ENCODE peak calls at places on chromosome 14, in eight cellular contexts. D is activated CD4-positive, alpha-beta T cell treated with anti-CD3 and anti-CD28 coated beads, Interleukin-2, amount 10 ng/mL, durations not matched to agents 7 days and 5 days; S is lower leg skin; H is neuronal stem cell; Y is pancreas; P is HTR-8/SVneo; J is nucleus accumbens; O is NCI-H774. Z is an unnamed sample.

GRCh38 chr14:96151242-96151641 is 53.4 kb upstream of the BDKRB2 start:
- DNase-seq in D (no peak), J (no peak), H (no peak), S (no peak), P (no peak), O (no peak), Y (no peak), Z (no peak)

GRCh38 chr14:95300697-95301526 is 18.8 kb downstream of the CLMN start:
- DNase-seq in O (no peak), D (no peak), Y (no peak), S (no peak), P (no peak), J (peak), H (no peak), Z (no peak)

GRCh38 chr14:38225946-38226345 is 18.2 kb downstream of the SSTR1 start:
- DNase-seq in D (no peak), O (no peak), Y (no peak), J (no peak), S (no peak), H (no peak), P (no peak), Z (no peak)

GRCh38 chr14:100583245-100583644 is 4.0 kb downstream of the BEGAIN start:
- DNase-seq in D (no peak), P (no peak), S (no peak), H (no peak), J (no peak), O (no peak), Y (no peak), Z (no peak)

GRCh38 chr14:93715279-93715927 is 72.9 kb downstream of the PRIMA1 start:
- DNase-seq in O (no peak), Y (no peak), D (no peak), J (no peak), P (no peak), H (no peak), S (no peak), Z (no peak)

GRCh38 chr14:74190910-74191575 is 48.2 kb upstream of the VSX2 start:
- DNase-seq in D (no peak), H (no peak), O (no peak), S (no peak), Y (no peak), P (no peak), J (no peak), Z (no peak)

GRCh38 chr14:104293851-104294627 is 155.7 kb downstream of the KIF26A start:
- DNase-seq in P (no peak), D (no peak), O (no peak), J (no peak), Y (no peak), H (no peak), S (no peak), Z (no peak)

GRCh38 chr14:23883684-23884540 is 69.7 kb upstream of the DHRS4 start:
- DNase-seq in Y (no peak), H (no peak), J (no peak), S (no peak), O (no peak), D (no peak), P (no peak), Z (no peak)

GRCh38 chr14:89241934-89242670 is 174.9 kb downstream of the FOXN3 start:
- DNase-seq in H (no peak), S (no peak), J (no peak), P (no peak), O (no peak), Y (no peak), D (no peak), Z (no peak)

GRCh38 chr14:105745433-105746123 is 219.2 kb downstream of the TMEM121 start:
- DNase-seq in O (no peak), P (no peak), D (no peak), H (no peak), J (no peak), S (no peak), Y (no peak), Z (no peak)

GRCh38 chr14:64659366-64659765 is 44.9 kb upstream of the PLEKHG3 start:
- DNase-seq in P (no peak), Y (no peak), S (no peak), D (no peak), J (no peak), H (no peak), O (no peak), Z (no peak)

GRCh38 chr14:37590096-37590809 is 4.8 kb downstream of the FOXA1 start:
- DNase-seq in J (no peak), H (no peak), D (no peak), P (no peak), O (no peak), S (no peak), Y (no peak), Z (no peak)

GRCh38 chr14:55074662-55075061 is 23.2 kb downstream of the MAPK1IP1L start:
- DNase-seq in J (no peak), D (peak), O (no peak), Y (no peak), P (no peak), S (no peak), H (no peak), Z (no peak)

GRCh38 chr14:76977793-76978730 is 50.4 kb downstream of the IRF2BPL start:
- DNase-seq in S (peak), D (peak), O (no peak), J (peak), Y (no peak), P (no peak), H (no peak), Z (no peak)

GRCh38 chr14:66056926-66057552 is 429.1 kb upstream of the CCDC196 start:
- DNase-seq in J (no peak), S (no peak), P (no peak), H (no peak), Y (no peak), D (no peak), O (no peak), Z (no peak)

GRCh38 chr14:102732924-102733323 is 44.3 kb upstream of the TRAF3 start:
- DNase-seq in Y (no peak), S (no peak), H (no peak), O (no peak), J (no peak), D (no peak), P (no peak), Z (no peak)

GRCh38 chr14:94066089-94066676 is 14.8 kb downstream of the DDX24 start:
- DNase-seq in H (no peak), O (peak), J (no peak), S (no peak), P (no peak), Y (peak), D (no peak), Z (no peak)

GRCh38 chr14:103694572-103695026 is 20.7 kb downstream of the XRCC3 start:
- DNase-seq in O (no peak), P (no peak), H (no peak), J (no peak), D (no peak), Y (no peak), S (no peak), Z (no peak)

GRCh38 chr14:76827696-76828301 is 1.6 kb downstream of the LRRC74A start:
- DNase-seq in H (no peak), J (no peak), O (no peak), S (no peak), P (no peak), D (no peak), Y (peak), Z (no peak)

GRCh38 chr14:36663404-36664321 is 2.0 kb downstream of the PAX9 start:
- DNase-seq in H (no peak), S (no peak), O (no peak), D (no peak), Y (no peak), J (no peak), P (no peak), Z (no peak)